ENCODE peak calls at places on chromosomes 13 and 19, in four cellular contexts. J, L, D and G are unnamed samples.

GRCh38 chr19:48968179-48968661 is 3.1 kb downstream of the FTL start:
- DNase-seq in J (no peak), L (no peak), D (peak; percentile 58), G (no peak)

GRCh38 chr13:111216166-111216960 is 101.3 kb downstream of the ARHGEF7 start:
- DNase-seq in J (peak; percentile 50), L (peak; percentile 71), D (peak; percentile 62), G (peak; percentile 68)

GRCh38 chr13:31476266-31476665 is 263.1 kb upstream of the RXFP2 start:
- DNase-seq in J (no peak), L (no peak), D (peak; percentile 83), G (no peak)

GRCh38 chr13:29239653-29240525 is 355.6 kb downstream of the SLC7A1 start:
- DNase-seq in J (no peak), L (no peak), D (no peak), G (peak; percentile 36)

GRCh38 chr19:928471-929259 is 2.8 kb downstream of the ARID3A start:
- DNase-seq in J (no peak), L (no peak), D (peak; percentile 59), G (no peak)

GRCh38 chr19:45130888-45131615 is 29.7 kb downstream of the NKPD1 start:
- DNase-seq in J (peak; percentile 96), L (no peak), D (peak; percentile 42), G (peak; percentile 91)

GRCh38 chr19:43527860-43528622 is 1.0 kb upstream of the ETHE1 start:
- DNase-seq in J (peak; percentile 67), L (peak; percentile 29), D (peak; percentile 62), G (peak; percentile 45)

GRCh38 chr13:43132228-43132627 is 108.8 kb downstream of the DNAJC15 start:
- DNase-seq in J (no peak), L (no peak), D (peak; percentile 37), G (peak; percentile 86)

GRCh38 chr13:76934671-76935070 is 13.6 kb upstream of the ACOD1 start:
- DNase-seq in J (no peak), L (no peak), D (peak; percentile 60), G (no peak)

GRCh38 chr13:67283602-67284001 is 53.5 kb upstream of the PCDH9 start:
- DNase-seq in J (no peak), L (no peak), D (no peak), G (no peak)

GRCh38 chr19:58399903-58400637 is 4.6 kb downstream of the RNF225 start:
- DNase-seq in J (no peak), L (no peak), D (peak; percentile 51), G (no peak)

GRCh38 chr13:43376596-43376995 is 353.2 kb downstream of the DNAJC15 start:
- DNase-seq in J (no peak), L (no peak), D (no peak), G (no peak)

GRCh38 chr13:26133851-26134250 is 82.0 kb upstream of the SHISA2 start:
- DNase-seq in J (no peak), L (no peak), D (no peak), G (no peak)

GRCh38 chr19:53824134-53824611 is at the start of gene NLRP12:
- DNase-seq in J (no peak), L (peak; percentile 18), D (no peak), G (no peak)

GRCh38 chr19:52307275-52307674 is 10.3 kb downstream of the ZNF480 start:
- DNase-seq in J (no peak), L (no peak), D (peak; percentile 24), G (peak; percentile 64)

GRCh38 chr19:4375164-4375619 is 25.2 kb downstream of the SH3GL1 start:
- DNase-seq in J (peak; percentile 22), L (no peak), D (peak; percentile 51), G (no peak)

GRCh38 chr19:32971012-32971595 is 654 bp downstream of the CEP89 start:
- DNase-seq in J (no peak), L (no peak), D (peak; percentile 23), G (no peak)

GRCh38 chr19:31718041-31718440 is 368.8 kb upstream of the TSHZ3 start:
- DNase-seq in J (no peak), L (no peak), D (peak; percentile 16), G (no peak)

GRCh38 chr19:4571305-4571917 is 11.9 kb upstream of the SEMA6B start:
- DNase-seq in J (no peak), L (no peak), D (no peak), G (no peak)

GRCh38 chr19:50427997-50428425 is 4.7 kb upstream of the MYBPC2 start:
- DNase-seq in J (no peak), L (no peak), D (peak; percentile 89), G (no peak)

GRCh38 chr13:112067871-112068305 is 939 bp downstream of the SOX1 start:
- DNase-seq in J (peak; percentile 20), L (no peak), D (no peak), G (no peak)

GRCh38 chr19:29576761-29577661 is 29.1 kb upstream of the POP4 start:
- DNase-seq in J (no peak), L (peak; percentile 69), D (peak; percentile 7), G (no peak)

GRCh38 chr13:94601446-94602431 is at the start of gene GPR180:
- DNase-seq in J (peak; percentile 97), L (peak; percentile 97), D (peak; percentile 100), G (peak; percentile 99)

GRCh38 chr13:21670006-21670882 is 629 bp upstream of the FGF9 start:
- DNase-seq in J (peak; percentile 40), L (peak; percentile 72), D (peak; percentile 67), G (peak; percentile 91)

GRCh38 chr13:67146523-67147130 is 83.5 kb downstream of the PCDH9 start:
- DNase-seq in J (no peak), L (no peak), D (no peak), G (no peak)

GRCh38 chr19:55857974-55858373 is 21.6 kb downstream of the NLRP4 start:
- DNase-seq in J (no peak), L (no peak), D (no peak), G (peak; percentile 63)

GRCh38 chr13:51770681-51771417 is 33.1 kb downstream of the DHRS12 start:
- DNase-seq in J (no peak), L (no peak), D (no peak), G (no peak)

GRCh38 chr19:33905937-33906577 is 109.4 kb downstream of the KCTD15 start:
- DNase-seq in J (no peak), L (peak; percentile 24), D (peak; percentile 26), G (no peak)

GRCh38 chr13:76937416-76937815 is 10.9 kb upstream of the ACOD1 start:
- DNase-seq in J (no peak), L (no peak), D (peak; percentile 96), G (no peak)

GRCh38 chr13:79382545-79383275 is 23.3 kb downstream of the RBM26 start:
- DNase-seq in J (peak; percentile 16), L (no peak), D (no peak), G (no peak)

GRCh38 chr13:78603240-78603947 is at the start of gene POU4F1:
- DNase-seq in J (peak; percentile 84), L (peak; percentile 87), D (peak; percentile 51), G (no peak)

GRCh38 chr19:42246143-42246868 is 3.9 kb upstream of the GSK3A start:
- DNase-seq in J (no peak), L (peak; percentile 38), D (peak; percentile 93), G (no peak)

GRCh38 chr13:114199961-114200672 is 21.1 kb downstream of the CFAP97D2 start:
- DNase-seq in J (no peak), L (no peak), D (peak; percentile 18), G (no peak)

GRCh38 chr13:95352486-95352885 is 51.2 kb upstream of the ABCC4 start:
- DNase-seq in J (no peak), L (no peak), D (no peak), G (no peak)

GRCh38 chr19:45601524-45602522 is at the start of gene GPR4:
- DNase-seq in J (no peak), L (no peak), D (peak; percentile 53), G (no peak)

GRCh38 chr19:3178377-3178972 is at the start of gene S1PR4:
- DNase-seq in J (no peak), L (peak; percentile 82), D (no peak), G (peak; percentile 55)

GRCh38 chr13:109998808-109999528 is 212.6 kb upstream of the IRS2 start:
- DNase-seq in J (no peak), L (no peak), D (peak; percentile 94), G (no peak)

GRCh38 chr19:11880598-11880997 is 7.0 kb upstream of the ZNF69 start:
- DNase-seq in J (no peak), L (no peak), D (no peak), G (no peak)

GRCh38 chr13:20528451-20528850 is 2.8 kb upstream of the CRYL1 start:
- DNase-seq in J (no peak), L (peak; percentile 31), D (no peak), G (no peak)